ENCODE peak calls at places on chromosomes 12 and 14, in four cellular contexts. M is lung, N is tibial artery, V is cardiac muscle cell. Q is an unnamed sample. For H3K27me3, the result is how much of the 10 kb centered on the place peaks cover.

GRCh38 chr14:45251912-45252311 is 1.1 kb downstream of the MIS18BP1 start:
- DNase-seq in M (no peak), N (no peak), V (peak), Q (no peak)

GRCh38 chr14:68924392-68925158 is 54.5 kb downstream of the ACTN1 start:
- DNase-seq in M (no peak), N (no peak), V (no peak), Q (no peak)

GRCh38 chr12:13162904-13163303 is 33.6 kb upstream of the EMP1 start:
- DNase-seq in M (no peak), N (no peak), V (no peak), Q (no peak)

GRCh38 chr14:56874375-56874774 is 64.1 kb upstream of the OTX2 start:
- DNase-seq in M (no peak), N (no peak), V (no peak), Q (no peak)

GRCh38 chr12:14716848-14717444 is 20.5 kb upstream of the GUCY2C start:
- DNase-seq in M (peak), N (peak), V (peak), Q (peak)

GRCh38 chr12:116933101-116933500 is 22.4 kb downstream of the FBXW8 start:
- DNase-seq in M (no peak), N (no peak), V (no peak), Q (no peak)

GRCh38 chr14:91371011-91371989 is 46.3 kb downstream of the CCDC88C start:
- DNase-seq in M (no peak), N (no peak), V (no peak), Q (no peak)

GRCh38 chr14:101950516-101951215 is 13.7 kb upstream of the DYNC1H1 start:
- DNase-seq in M (no peak), N (no peak), V (no peak), Q (no peak)

GRCh38 chr14:72781476-72782181 is 112.3 kb downstream of the DPF3 start:
- DNase-seq in M (peak), N (no peak), V (peak), Q (no peak)

GRCh38 chr12:402127-402456 is 648 bp downstream of the CCDC77 start:
- DNase-seq in M (no peak), N (no peak), V (peak), Q (no peak)

GRCh38 chr14:20059745-20060144 is at the start of gene OR4L1:
- DNase-seq in M (no peak), N (no peak), V (no peak), Q (no peak)

GRCh38 chr12:67853204-67853603 is 136.0 kb upstream of the IFNG-AS1 start:
- DNase-seq in M (no peak), N (no peak), V (peak), Q (no peak)

GRCh38 chr12:94922561-94922960 is 80.9 kb downstream of the NDUFA12 start:
- DNase-seq in M (no peak), N (no peak), V (no peak), Q (no peak)

GRCh38 chr14:101928415-101928841 is 35.9 kb upstream of the DYNC1H1 start:
- DNase-seq in M (no peak), N (no peak), V (no peak), Q (peak)

GRCh38 chr12:29053567-29053966 is 95.5 kb upstream of the FAR2 start:
- DNase-seq in M (no peak), N (no peak), V (no peak), Q (no peak)

GRCh38 chr14:58428011-58428807 is 690 bp downstream of the KIAA0586 start:
- DNase-seq in M (no peak), N (no peak), V (peak), Q (no peak)

GRCh38 chr14:41607119-41607785 is 576 bp downstream of the LRFN5 start:
- DNase-seq in M (no peak), N (no peak), V (no peak), Q (no peak)

GRCh38 chr12:20596036-20596435 is 99.1 kb upstream of the SLCO1C1 start:
- DNase-seq in M (no peak), N (no peak), V (no peak), Q (no peak)

GRCh38 chr14:95449131-95449530 is 67.3 kb downstream of the SYNE3 start:
- DNase-seq in M (no peak), N (no peak), V (no peak), Q (no peak)

GRCh38 chr14:60815371-60815770 is 80.8 kb downstream of the MNAT1 start:
- DNase-seq in M (no peak), N (no peak), V (no peak), Q (no peak)

GRCh38 chr12:29726321-29726692 is 57.4 kb downstream of the TMTC1 start:
- DNase-seq in M (no peak), N (no peak), V (peak), Q (no peak)

GRCh38 chr12:91620949-91621348 is 438.3 kb upstream of the DCN start:
- DNase-seq in M (no peak), N (no peak), V (peak), Q (peak)

GRCh38 chr14:67900188-67900587 is 80.6 kb downstream of the RAD51B start:
- DNase-seq in M (no peak), N (no peak), V (no peak), Q (no peak)

GRCh38 chr12:52121848-52122838 is 42.6 kb downstream of the SMIM41 start:
- DNase-seq in M (peak), N (no peak), V (peak), Q (peak)

GRCh38 chr14:35747379-35747778 is 61.7 kb downstream of the RALGAPA1 start:
- DNase-seq in M (no peak), N (no peak), V (peak), Q (no peak)

GRCh38 chr12:131947482-131948027 is 2.2 kb upstream of the EP400 start:
- DNase-seq in M (no peak), N (no peak), V (no peak), Q (no peak)

GRCh38 chr14:94388896-94389469 is 581 bp upstream of the SERPINA1 start:
- DNase-seq in M (no peak), N (no peak), V (no peak), Q (no peak)

GRCh38 chr14:53581497-53581896 is 375.1 kb downstream of the BMP4 start:
- DNase-seq in M (no peak), N (no peak), V (no peak), Q (no peak)

GRCh38 chr14:105275267-105275946 is 25.4 kb downstream of the BRF1 start:
- DNase-seq in M (no peak), N (peak), V (peak), Q (no peak)

GRCh38 chr12:102879-103168 is 36.3 kb downstream of the IQSEC3 start:
- DNase-seq in M (no peak), N (no peak), V (no peak), Q (no peak)

GRCh38 chr12:103728323-103728722 is 112.7 kb downstream of the NT5DC3 start:
- DNase-seq in M (no peak), N (no peak), V (peak), Q (no peak)

GRCh38 chr12:12508612-12509011 is 54.1 kb downstream of the DUSP16 start:
- DNase-seq in M (no peak), N (no peak), V (peak), Q (no peak)

GRCh38 chr12:20376984-20377383 is 8.6 kb downstream of the PDE3A start:
- DNase-seq in M (no peak), N (no peak), V (peak), Q (no peak)

GRCh38 chr12:26732010-26732908 is 100.7 kb downstream of the ITPR2 start:
- DNase-seq in M (no peak), N (no peak), V (no peak), Q (no peak)

GRCh38 chr14:102089621-102090343 is 2.9 kb upstream of the HSP90AA1 start:
- DNase-seq in M (peak), N (no peak), V (no peak), Q (no peak)

GRCh38 chr12:15963271-15963670 is 52.1 kb downstream of the DERA start:
- DNase-seq in M (no peak), N (no peak), V (no peak), Q (no peak)
- H3K4me3 ChIP-seq in M (no peak), N (no peak), V (no peak), Q (no peak)

DNA sequence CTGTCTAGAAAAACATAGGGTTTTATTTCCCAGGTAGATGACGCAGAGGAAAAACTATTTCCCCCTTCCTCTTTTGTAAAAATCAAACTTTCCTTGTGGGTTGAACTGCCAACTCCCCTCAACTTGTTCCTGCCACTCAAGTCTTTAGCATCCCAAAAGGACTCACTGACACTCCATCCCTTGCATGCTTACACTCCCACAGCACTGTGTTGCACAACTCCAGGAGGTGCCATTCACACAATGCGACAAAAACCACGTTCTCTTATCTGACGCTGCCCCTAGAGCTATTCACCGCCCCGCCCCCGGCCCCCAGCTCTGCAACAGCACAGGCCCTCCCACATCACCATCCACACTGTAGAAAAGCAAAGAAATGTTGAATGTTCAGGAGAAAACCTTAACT is 16.9 kb upstream of the STON2 start:
- DNase-seq in M (no peak), N (no peak), V (no peak), Q (no peak)
- TF ChIP-seq CTCF in M (no peak), N (no peak), V (no peak), Q (no peak)

GRCh38 chr12:49295087-49296001 is at the start of gene PRPH:
- DNase-seq in M (no peak), N (no peak), V (no peak), Q (no peak)

GRCh38 chr12:49297695-49298060 is 2.7 kb downstream of the PRPH start:
- DNase-seq in M (no peak), N (no peak), V (no peak), Q (no peak)

GRCh38 chr12:49294804-49295086 is 202 bp upstream of the PRPH start:
- DNase-seq in M (no peak), N (no peak), V (no peak), Q (no peak)

GRCh38 chr12:49296836-49297694 is 2.1 kb downstream of the PRPH start:
- DNase-seq in M (peak), N (no peak), V (no peak), Q (no peak)

GRCh38 chr12:49296034-49296835 is 1.3 kb downstream of the PRPH start:
- DNase-seq in M (peak), N (no peak), V (no peak), Q (no peak)
- H3K27me3 ChIP-seq in M (under half), N (under half), V (half or more), Q (under half)

GRCh38 chr12:49187184-49187583 is 1.7 kb downstream of the TUBA1A start:
- DNase-seq in M (no peak), N (peak), V (peak), Q (peak)
- H3K4me3 ChIP-seq in M (peak), N (peak), V (peak), Q (peak)

DNA sequence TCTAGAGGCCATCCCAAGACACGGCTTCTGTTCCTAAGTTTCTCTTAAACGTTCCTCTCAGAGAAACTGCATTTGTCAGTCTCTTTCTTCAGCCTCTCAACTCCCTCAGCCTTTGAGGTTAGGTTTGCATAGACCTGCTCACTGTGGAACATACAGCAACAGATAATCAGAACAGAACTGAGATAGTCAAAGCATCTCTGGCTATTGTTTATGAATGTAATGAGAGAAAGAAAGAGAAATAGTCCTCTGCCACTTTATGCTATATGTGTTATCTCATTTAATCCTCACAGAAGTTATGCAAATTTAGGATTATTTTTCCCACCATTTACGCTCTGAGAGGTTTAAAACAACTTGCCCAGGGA is 190.6 kb downstream of the PHLDA1 start:
- DNase-seq in M (no peak), N (no peak), V (no peak), Q (no peak)
- TF ChIP-seq CTCF in M (no peak), N (no peak), V (no peak), Q (no peak)

DNA sequence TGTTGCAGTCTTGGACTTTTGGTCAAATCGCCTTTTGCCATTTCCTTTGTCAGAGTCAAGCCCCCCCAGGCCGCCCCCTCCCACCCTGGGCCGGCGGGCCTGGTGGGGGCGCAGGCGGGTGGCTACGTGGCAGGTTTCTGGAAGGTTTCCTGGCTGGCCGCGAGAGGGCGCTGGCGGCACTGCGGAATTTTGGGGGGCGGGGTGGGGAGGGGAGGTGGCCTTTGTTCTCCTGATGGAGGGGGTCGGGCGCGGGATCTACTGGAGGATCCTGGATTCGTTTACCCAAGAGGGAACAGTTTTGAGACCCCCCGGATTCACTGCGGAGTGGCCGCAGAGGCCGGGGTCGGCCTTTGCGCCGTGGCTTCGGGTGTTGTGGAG is 1.2 kb downstream of the MEG3 start:
- DNase-seq in M (no peak), N (no peak), V (peak), Q (no peak)
- H3K27me3 ChIP-seq in M (under half), N (under half), V (under half), Q (under half)

GRCh38 chr12:123387508-123388217 is 3.7 kb downstream of the KMT5A start:
- DNase-seq in M (no peak), N (no peak), V (no peak), Q (no peak)

GRCh38 chr12:123389560-123390351 is 5.8 kb downstream of the KMT5A start:
- DNase-seq in M (peak), N (no peak), V (no peak), Q (no peak)

GRCh38 chr12:123390415-123391093 is 6.6 kb downstream of the KMT5A start:
- DNase-seq in M (no peak), N (no peak), V (no peak), Q (no peak)

GRCh38 chr12:123388218-123388947 is 4.5 kb downstream of the KMT5A start:
- DNase-seq in M (peak), N (peak), V (peak), Q (peak)

GRCh38 chr12:123388948-123389559 is 5.1 kb downstream of the KMT5A start:
- DNase-seq in M (no peak), N (no peak), V (no peak), Q (no peak)
- H3K4me3 ChIP-seq in M (peak), N (peak), V (peak), Q (peak)

GRCh38 chr14:100450736-100451135 is 127.6 kb downstream of the SLC25A47 start:
- DNase-seq in M (no peak), N (no peak), V (no peak), Q (no peak)

GRCh38 chr14:100451264-100451663 is 128.1 kb downstream of the SLC25A47 start:
- DNase-seq in M (no peak), N (no peak), V (no peak), Q (no peak)

GRCh38 chr14:100453930-100454329 is 130.8 kb downstream of the SLC25A47 start:
- DNase-seq in M (no peak), N (no peak), V (no peak), Q (no peak)

GRCh38 chr14:100450049-100450448 is 126.9 kb downstream of the SLC25A47 start:
- DNase-seq in M (no peak), N (no peak), V (no peak), Q (no peak)

DNA sequence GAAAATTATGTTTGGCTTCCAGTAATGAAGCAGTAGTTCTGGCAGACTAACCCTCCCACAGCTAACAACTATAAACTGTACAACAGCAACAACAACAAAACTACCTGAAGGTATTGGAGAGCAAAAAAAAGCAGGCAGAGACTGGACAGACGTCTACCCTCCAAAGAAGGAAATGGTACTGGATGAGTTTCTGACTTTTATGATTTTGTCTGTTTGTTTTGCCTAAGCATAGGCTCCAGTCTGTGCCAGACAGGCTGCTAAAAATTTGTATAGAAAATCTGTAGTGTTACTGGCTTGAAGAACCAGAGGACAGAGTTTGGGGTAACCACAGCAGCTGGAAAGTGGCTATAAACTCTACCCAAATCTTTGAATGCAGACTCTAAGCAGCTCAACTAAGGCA is 131.3 kb downstream of the SLC25A47 start:
- DNase-seq in M (no peak), N (no peak), V (no peak), Q (no peak)
- TF ChIP-seq CTCF in M (no peak), N (no peak), V (no peak), Q (no peak)

GRCh38 chr12:53990311-53991076 is 5.5 kb downstream of the HOXC10 start:
- DNase-seq in M (no peak), N (no peak), V (no peak), Q (no peak)
- H3K27me3 ChIP-seq in M (under half), N (under half), V (half or more), Q (half or more)